ENCODE peak calls at places on chromosome 7, in seven cellular contexts. C is body of pancreas; V is PC-3; D is left ventricle myocardium inferior; U is heart right ventricle; L is CD8-positive, alpha-beta memory T cell; J is stomach. N is an unnamed sample. For H3K9me3 and H3K4me1, the result is how much of the 10 kb centered on the place peaks cover.

GRCh38 chr7:28835800-28836199 is 122.3 kb downstream of the TRIL start:
- DNase-seq in C (no peak), U (no peak), V (peak), L (no peak), D (no peak), J (no peak), N (no peak)

GRCh38 chr7:34153680-34154270 is 248.4 kb downstream of the BMPER start:
- DNase-seq in U (no peak), J (no peak), L (no peak), C (no peak), V (no peak), D (no peak), N (no peak)

GRCh38 chr7:64599341-64599740 is 36.5 kb upstream of the ZNF680 start:
- DNase-seq in J (no peak), V (no peak), U (no peak), L (no peak), C (no peak), D (no peak), N (no peak)

GRCh38 chr7:88276605-88277153 is 30.0 kb downstream of the STEAP4 start:
- DNase-seq in D (no peak), J (no peak), L (no peak), V (peak), U (no peak), C (no peak), N (no peak)

GRCh38 chr7:3730271-3730670 is 429.2 kb downstream of the SDK1 start:
- DNase-seq in J (no peak), C (no peak), L (no peak), D (no peak), U (no peak), V (no peak), N (peak)

GRCh38 chr7:12210179-12211053 is 678 bp upstream of the TMEM106B start:
- DNase-seq in V (peak), L (no peak), C (peak), U (peak), D (peak), J (peak), N (no peak)

GRCh38 chr7:99794585-99795502 is 10.9 kb upstream of the CYP3A4 start:
- DNase-seq in C (peak), U (no peak), J (no peak), D (no peak), V (no peak), L (no peak), N (no peak)

GRCh38 chr7:145831616-145832206 is 284.9 kb upstream of the CNTNAP2 start:
- DNase-seq in U (no peak), V (no peak), C (no peak), L (no peak), D (no peak), J (no peak), N (no peak)

GRCh38 chr7:102252373-102252982 is 34.2 kb upstream of the SH2B2 start:
- DNase-seq in J (no peak), D (no peak), C (no peak), V (no peak), U (no peak), L (no peak), N (no peak)

GRCh38 chr7:135578569-135578968 is 20.9 kb downstream of the NUP205 start:
- DNase-seq in V (no peak), D (no peak), J (no peak), U (no peak), C (no peak), L (no peak), N (no peak)

GRCh38 chr7:30068117-30068516 is 39.9 kb downstream of the PLEKHA8 start:
- DNase-seq in C (no peak), D (no peak), L (no peak), U (no peak), J (no peak), V (no peak), N (no peak)

GRCh38 chr7:45574521-45575500 is 643 bp downstream of the ADCY1 start:
- DNase-seq in U (no peak), J (peak), V (peak), L (no peak), D (peak), C (peak), N (peak)

GRCh38 chr7:149855368-149856305 is 17.5 kb downstream of the ZNF862 start:
- DNase-seq in J (no peak), D (no peak), V (peak), U (no peak), L (no peak), C (peak), N (peak)

GRCh38 chr7:104814126-104814525 is 199.9 kb upstream of the KMT2E start:
- DNase-seq in L (no peak), U (no peak), J (no peak), C (no peak), D (no peak), V (no peak), N (no peak)

GRCh38 chr7:26868841-26869505 is 4.6 kb upstream of the SKAP2 start:
- DNase-seq in L (no peak), V (peak), U (no peak), C (no peak), D (no peak), J (no peak), N (no peak)

GRCh38 chr7:94008537-94008936 is 4.4 kb upstream of the BET1 start:
- DNase-seq in J (no peak), L (no peak), V (peak), C (no peak), U (no peak), D (no peak), N (no peak)

GRCh38 chr7:134708692-134709091 is 62.0 kb downstream of the BPGM start:
- DNase-seq in J (no peak), U (no peak), V (no peak), D (no peak), L (no peak), C (no peak), N (no peak)

GRCh38 chr7:116885724-116886123 is 23.3 kb downstream of the CAPZA2 start:
- DNase-seq in U (no peak), V (no peak), J (no peak), C (no peak), L (no peak), D (no peak), N (no peak)

GRCh38 chr7:36758879-36759278 is 34.6 kb upstream of the AOAH start:
- DNase-seq in C (no peak), U (no peak), J (no peak), V (no peak), L (no peak), D (no peak), N (no peak)

GRCh38 chr7:18694484-18694883 is 198.9 kb downstream of the HDAC9 start:
- DNase-seq in D (no peak), C (no peak), L (no peak), J (no peak), V (no peak), U (no peak), N (no peak)

GRCh38 chr7:22726345-22726848 is 603 bp upstream of the IL6 start:
- DNase-seq in D (no peak), L (peak), J (peak), V (peak), C (peak), U (peak), N (peak)

GRCh38 chr7:69018200-69018599 is 580.1 kb upstream of the AUTS2 start:
- DNase-seq in V (no peak), L (no peak), C (no peak), J (no peak), U (no peak), D (no peak), N (no peak)

GRCh38 chr7:141654551-141654950 is 47.4 kb downstream of the DENND11 start:
- DNase-seq in J (peak), U (peak), D (no peak), C (peak), L (peak), V (peak), N (peak)

GRCh38 chr7:18896343-18896975 is 221.0 kb downstream of the TWIST1 start:
- DNase-seq in C (no peak), U (no peak), V (no peak), L (no peak), D (no peak), J (no peak), N (no peak)

GRCh38 chr7:104862719-104863118 is 151.3 kb upstream of the KMT2E start:
- DNase-seq in L (no peak), D (no peak), V (peak), J (no peak), U (no peak), C (no peak), N (no peak)

GRCh38 chr7:77327067-77327931 is 88.8 kb downstream of the GSAP start:
- DNase-seq in D (peak), U (no peak), C (peak), J (peak), V (peak), L (no peak), N (peak)

GRCh38 chr7:71615017-71615416 is 483.1 kb downstream of the GALNT17 start:
- DNase-seq in U (peak), D (peak), V (no peak), J (no peak), L (no peak), C (no peak), N (no peak)

GRCh38 chr7:135979674-135980660 is 2.8 kb upstream of the MTPN start:
- DNase-seq in D (no peak), C (no peak), J (no peak), U (no peak), V (peak), L (no peak), N (no peak)

GRCh38 chr7:98420966-98421612 is 20.2 kb upstream of the BAIAP2L1 start:
- DNase-seq in V (peak), U (no peak), L (peak), D (peak), C (peak), J (peak), N (peak)

GRCh38 chr7:13144622-13145021 is 457.2 kb downstream of the ARL4A start:
- DNase-seq in U (peak), C (peak), V (no peak), D (no peak), J (no peak), L (no peak), N (peak)

GRCh38 chr7:133386204-133386603 is 133.3 kb downstream of the EXOC4 start:
- DNase-seq in V (no peak), D (no peak), L (no peak), J (no peak), C (no peak), U (no peak), N (no peak)

GRCh38 chr7:35801392-35802101 is 690 bp downstream of the SEPTIN7 start:
- DNase-seq in D (peak), V (peak), L (peak), J (peak), U (peak), C (peak), N (peak)

DNA sequence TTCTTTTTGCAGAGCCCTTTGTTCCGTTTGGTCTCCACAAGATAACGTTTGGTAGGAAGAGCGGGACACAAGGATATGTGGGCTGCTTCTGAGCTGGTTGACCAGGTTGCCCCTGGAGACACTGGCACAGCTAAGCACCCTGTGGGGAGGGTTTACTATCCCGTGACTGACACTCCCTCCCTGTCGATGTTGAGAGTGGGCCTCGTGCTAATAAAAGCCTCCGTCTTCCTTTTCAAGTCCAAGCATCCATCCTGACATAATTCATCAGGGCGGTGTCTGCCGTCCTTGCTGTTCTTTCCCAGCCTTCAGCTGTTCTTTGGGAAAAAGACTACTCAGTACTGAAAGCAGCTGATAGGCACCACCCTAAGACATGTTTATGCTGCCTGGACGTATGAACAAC is 49.6 kb downstream of the SHH start:
- DNase-seq in J (no peak), L (no peak), U (no peak), V (no peak), D (no peak), C (no peak), N (no peak)
- H3K27ac ChIP-seq in J (no peak), L (no peak), U (peak), V (no peak), D (peak), C (no peak), N (no peak)

GRCh38 chr7:262251-262572 is 27.8 kb upstream of the FOXL3 start:
- DNase-seq in D (peak), V (no peak), J (no peak), U (no peak), C (no peak), L (no peak), N (no peak)

GRCh38 chr7:261341-262250 is 28.4 kb upstream of the FOXL3 start:
- DNase-seq in U (no peak), C (no peak), V (no peak), L (no peak), J (no peak), D (peak), N (peak)

GRCh38 chr7:259751-260405 is 30.1 kb upstream of the FOXL3 start:
- DNase-seq in V (no peak), U (no peak), L (no peak), J (no peak), D (peak), C (peak), N (peak)

GRCh38 chr7:259191-259505 is 30.8 kb upstream of the FOXL3 start:
- DNase-seq in J (no peak), V (no peak), D (peak), L (no peak), C (peak), U (no peak), N (no peak)

GRCh38 chr7:260441-261281 is 29.3 kb upstream of the FOXL3 start:
- DNase-seq in C (peak), J (no peak), L (no peak), V (no peak), D (peak), U (no peak), N (peak)
- H3K9me3 ChIP-seq in C (under half), J (under half), L (under half), V (under half), D (under half), U (under half), N (under half)

GRCh38 chr7:137943132-137943551 is 58.7 kb downstream of the CREB3L2 start:
- DNase-seq in C (peak), U (peak), J (no peak), V (no peak), L (no peak), D (peak), N (peak)

GRCh38 chr7:137940656-137941518 is 61.0 kb downstream of the CREB3L2 start:
- DNase-seq in V (no peak), D (no peak), J (peak), L (no peak), U (no peak), C (no peak), N (no peak)

GRCh38 chr7:137946015-137946414 is 55.9 kb downstream of the CREB3L2 start:
- DNase-seq in V (no peak), L (no peak), C (no peak), J (no peak), D (no peak), U (no peak), N (no peak)

GRCh38 chr7:137944168-137944567 is 57.7 kb downstream of the CREB3L2 start:
- DNase-seq in U (no peak), C (no peak), L (no peak), V (peak), D (no peak), J (no peak), N (peak)

DNA sequence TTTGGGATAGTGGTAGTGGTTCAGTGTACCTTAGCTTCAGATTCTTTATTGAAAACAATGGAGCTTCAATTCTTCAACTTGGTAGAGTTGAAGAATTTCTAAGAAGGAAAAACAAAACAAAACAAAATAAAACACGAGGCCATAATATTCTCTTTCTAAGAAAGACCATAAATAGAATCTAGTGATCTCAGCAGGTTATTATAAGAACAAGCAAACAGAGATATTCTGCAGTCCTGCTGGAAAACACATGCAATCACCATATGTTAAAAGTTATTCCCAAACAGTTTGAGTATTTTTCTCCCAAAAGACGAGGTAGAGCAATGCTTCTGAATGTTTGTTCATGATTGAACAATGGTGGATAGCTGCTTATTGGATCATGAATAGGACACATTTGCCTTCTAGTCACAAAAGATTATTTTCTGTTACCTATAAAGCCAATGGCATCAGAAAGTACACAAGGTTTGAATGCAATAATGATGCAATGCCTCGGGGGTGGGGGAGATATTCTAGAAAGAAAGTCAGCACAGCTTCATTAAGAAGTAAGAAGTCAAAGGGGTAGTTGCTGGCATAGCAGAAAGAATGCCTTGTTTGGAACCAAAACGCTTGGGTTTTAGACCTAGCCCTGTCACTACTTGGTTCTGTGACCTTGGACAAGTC is 59.3 kb downstream of the CREB3L2 start:
- DNase-seq in C (no peak), D (no peak), J (no peak), U (no peak), V (no peak), L (no peak), N (no peak)
- H3K4me1 ChIP-seq in C (half or more), D (half or more), J (under half), U (under half), V (under half), L (under half), N (under half)

GRCh38 chr7:129886818-129887186 is 66.0 kb downstream of the UBE2H start:
- DNase-seq in D (no peak), V (no peak), U (no peak), C (no peak), J (no peak), L (no peak), N (no peak)
- H3K27ac ChIP-seq in D (peak), V (no peak), U (peak), C (peak), J (no peak), L (no peak), N (no peak)